ENCODE peak calls at places on chromosomes 5 and 9, in eight cellular contexts. One of them, this sample, is unnamed.

GRCh38 chr9:27338527-27338903 is 41.6 kb upstream of the EQTN start:
- DNase-seq in A549: no peak
- DNase-seq in left ventricle myocardium inferior: no peak
- DNase-seq in pancreas: no peak
- DNase-seq in right lobe of liver: no peak
- DNase-seq in prostate gland: no peak
- DNase-seq in SJSA1: peak; percentile 42
- DNase-seq in colonic mucosa: no peak
- DNase-seq in this sample: no peak

GRCh38 chr9:89882876-89883275 is 278.1 kb downstream of the GADD45G start:
- DNase-seq in prostate gland: no peak
- DNase-seq in A549: no peak
- DNase-seq in left ventricle myocardium inferior: no peak
- DNase-seq in pancreas: no peak
- DNase-seq in colonic mucosa: no peak
- DNase-seq in SJSA1: no peak
- DNase-seq in right lobe of liver: no peak
- DNase-seq in this sample: no peak

GRCh38 chr9:135986605-135987004 is 25.4 kb upstream of the UBAC1 start:
- DNase-seq in colonic mucosa: no peak
- DNase-seq in SJSA1: no peak
- DNase-seq in prostate gland: no peak
- DNase-seq in left ventricle myocardium inferior: no peak
- DNase-seq in A549: no peak
- DNase-seq in right lobe of liver: no peak
- DNase-seq in pancreas: no peak
- DNase-seq in this sample: no peak

GRCh38 chr5:127337876-127338275 is 47.3 kb downstream of the MEGF10 start:
- DNase-seq in left ventricle myocardium inferior: no peak
- DNase-seq in right lobe of liver: no peak
- DNase-seq in colonic mucosa: no peak
- DNase-seq in SJSA1: no peak
- DNase-seq in prostate gland: no peak
- DNase-seq in A549: no peak
- DNase-seq in pancreas: no peak
- DNase-seq in this sample: no peak

GRCh38 chr5:54080833-54081232 is 229.5 kb downstream of the ARL15 start:
- DNase-seq in A549: no peak
- DNase-seq in right lobe of liver: no peak
- DNase-seq in pancreas: no peak
- DNase-seq in left ventricle myocardium inferior: no peak
- DNase-seq in prostate gland: no peak
- DNase-seq in SJSA1: no peak
- DNase-seq in colonic mucosa: no peak
- DNase-seq in this sample: no peak

GRCh38 chr5:162248107-162248713 is 180.6 kb downstream of the GABRG2 start:
- DNase-seq in SJSA1: no peak
- DNase-seq in colonic mucosa: no peak
- DNase-seq in A549: peak; percentile 10
- DNase-seq in left ventricle myocardium inferior: no peak
- DNase-seq in right lobe of liver: no peak
- DNase-seq in prostate gland: no peak
- DNase-seq in pancreas: no peak
- DNase-seq in this sample: no peak

GRCh38 chr5:78819707-78820106 is 165.4 kb downstream of the ARSB start:
- DNase-seq in pancreas: no peak
- DNase-seq in A549: no peak
- DNase-seq in left ventricle myocardium inferior: no peak
- DNase-seq in right lobe of liver: no peak
- DNase-seq in SJSA1: no peak
- DNase-seq in colonic mucosa: no peak
- DNase-seq in prostate gland: no peak
- DNase-seq in this sample: no peak

GRCh38 chr5:138601444-138601843 is 26.2 kb upstream of the HSPA9 start:
- DNase-seq in right lobe of liver: no peak
- DNase-seq in A549: peak; percentile 61
- DNase-seq in SJSA1: no peak
- DNase-seq in pancreas: peak; percentile 78
- DNase-seq in colonic mucosa: no peak
- DNase-seq in left ventricle myocardium inferior: no peak
- DNase-seq in prostate gland: no peak
- DNase-seq in this sample: peak; percentile 42

GRCh38 chr5:68740204-68740910 is 353.5 kb upstream of the SLC30A5 start:
- DNase-seq in SJSA1: no peak
- DNase-seq in colonic mucosa: no peak
- DNase-seq in pancreas: no peak
- DNase-seq in left ventricle myocardium inferior: no peak
- DNase-seq in right lobe of liver: no peak
- DNase-seq in A549: no peak
- DNase-seq in prostate gland: no peak
- DNase-seq in this sample: no peak

GRCh38 chr9:96605328-96605727 is 14.3 kb downstream of the CDC14B start:
- DNase-seq in prostate gland: no peak
- DNase-seq in colonic mucosa: no peak
- DNase-seq in A549: no peak
- DNase-seq in SJSA1: no peak
- DNase-seq in pancreas: no peak
- DNase-seq in right lobe of liver: no peak
- DNase-seq in left ventricle myocardium inferior: no peak
- DNase-seq in this sample: no peak

GRCh38 chr5:43066231-43066798 is 26.2 kb upstream of the ANXA2R start:
- DNase-seq in SJSA1: peak; percentile 78
- DNase-seq in prostate gland: peak; percentile 70
- DNase-seq in pancreas: peak; percentile 67
- DNase-seq in left ventricle myocardium inferior: peak; percentile 78
- DNase-seq in A549: peak; percentile 78
- DNase-seq in right lobe of liver: peak; percentile 88
- DNase-seq in colonic mucosa: peak; percentile 79
- DNase-seq in this sample: peak; percentile 72

GRCh38 chr9:89871871-89872331 is 267.1 kb downstream of the GADD45G start:
- DNase-seq in SJSA1: no peak
- DNase-seq in left ventricle myocardium inferior: peak; percentile 74
- DNase-seq in A549: no peak
- DNase-seq in pancreas: no peak
- DNase-seq in prostate gland: no peak
- DNase-seq in right lobe of liver: no peak
- DNase-seq in colonic mucosa: no peak
- DNase-seq in this sample: no peak

DNA sequence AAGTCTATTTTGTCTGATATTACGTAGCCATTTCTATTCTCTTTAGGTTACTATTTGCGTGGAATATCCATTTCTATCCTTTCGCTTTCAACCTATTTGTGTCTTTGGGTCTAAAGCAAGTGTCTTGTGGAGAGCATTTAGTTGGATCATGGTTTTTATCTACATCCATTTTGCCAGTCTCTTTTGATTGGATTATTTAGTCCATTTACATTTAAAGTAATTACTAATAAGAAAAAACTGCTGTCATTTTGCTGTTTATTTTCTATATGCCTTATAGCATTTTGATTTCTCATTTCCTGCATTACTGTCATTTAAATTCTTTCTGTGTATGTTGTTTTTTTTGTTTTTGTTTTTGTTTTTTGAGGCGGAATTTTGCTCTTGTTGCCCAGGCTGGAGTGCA is 26.0 kb upstream of the UBQLN1 start:
- DNase-seq in SJSA1: no peak
- DNase-seq in pancreas: no peak
- DNase-seq in A549: no peak
- DNase-seq in colonic mucosa: no peak
- DNase-seq in right lobe of liver: no peak
- DNase-seq in prostate gland: no peak
- DNase-seq in left ventricle myocardium inferior: no peak
- DNase-seq in this sample: no peak
- H3K27ac ChIP-seq in SJSA1: no peak overlapping the region
- H3K27ac ChIP-seq in pancreas: no peak overlapping the region
- H3K27ac ChIP-seq in A549: no peak overlapping the region
- H3K27ac ChIP-seq in colonic mucosa: no peak overlapping the region
- H3K27ac ChIP-seq in right lobe of liver: no peak overlapping the region
- H3K27ac ChIP-seq in prostate gland: no peak overlapping the region
- H3K27ac ChIP-seq in left ventricle myocardium inferior: no peak overlapping the region
- H3K27ac ChIP-seq in this sample: no peak overlapping the region

GRCh38 chr9:94687451-94687850 is 39.0 kb upstream of the AOPEP start:
- DNase-seq in prostate gland: no peak
- DNase-seq in pancreas: no peak
- DNase-seq in colonic mucosa: no peak
- DNase-seq in SJSA1: no peak
- DNase-seq in right lobe of liver: no peak
- DNase-seq in left ventricle myocardium inferior: no peak
- DNase-seq in A549: no peak
- DNase-seq in this sample: no peak
- H3K27ac ChIP-seq in prostate gland: no peak overlapping the region
- H3K27ac ChIP-seq in pancreas: no peak overlapping the region
- H3K27ac ChIP-seq in colonic mucosa: no peak overlapping the region
- H3K27ac ChIP-seq in SJSA1: no peak overlapping the region
- H3K27ac ChIP-seq in right lobe of liver: no peak overlapping the region
- H3K27ac ChIP-seq in left ventricle myocardium inferior: no peak overlapping the region
- H3K27ac ChIP-seq in A549: peak overlapping the region; percentile 15
- H3K27ac ChIP-seq in this sample: no peak overlapping the region

GRCh38 chr5:142845402-142845901 is 75.3 kb downstream of the ARHGAP26 start:
- DNase-seq in prostate gland: no peak
- DNase-seq in A549: no peak
- DNase-seq in right lobe of liver: no peak
- DNase-seq in left ventricle myocardium inferior: peak; percentile 59
- DNase-seq in pancreas: no peak
- DNase-seq in SJSA1: peak; percentile 83
- DNase-seq in colonic mucosa: peak; percentile 54
- DNase-seq in this sample: no peak
- H3K27ac ChIP-seq in prostate gland: no peak overlapping the region
- H3K27ac ChIP-seq in A549: peak overlapping the region; percentile 57
- H3K27ac ChIP-seq in right lobe of liver: peak overlapping the region; percentile 30
- H3K27ac ChIP-seq in left ventricle myocardium inferior: peak overlapping the region; percentile 84
- H3K27ac ChIP-seq in pancreas: peak overlapping the region; percentile 73
- H3K27ac ChIP-seq in SJSA1: peak overlapping the region; percentile 78
- H3K27ac ChIP-seq in colonic mucosa: peak overlapping the region; percentile 73
- H3K27ac ChIP-seq in this sample: peak overlapping the region; percentile 80

GRCh38 chr5:72383280-72384205 is 63.4 kb downstream of the PTCD2 start:
- DNase-seq in prostate gland: no peak
- DNase-seq in right lobe of liver: no peak
- DNase-seq in colonic mucosa: no peak
- DNase-seq in SJSA1: no peak
- DNase-seq in pancreas: no peak
- DNase-seq in left ventricle myocardium inferior: no peak
- DNase-seq in A549: peak; percentile 59
- DNase-seq in this sample: no peak
- H3K27ac ChIP-seq in prostate gland: no peak overlapping the region
- H3K27ac ChIP-seq in right lobe of liver: no peak overlapping the region
- H3K27ac ChIP-seq in colonic mucosa: no peak overlapping the region
- H3K27ac ChIP-seq in SJSA1: no peak overlapping the region
- H3K27ac ChIP-seq in pancreas: no peak overlapping the region
- H3K27ac ChIP-seq in left ventricle myocardium inferior: peak overlapping the region; percentile 52
- H3K27ac ChIP-seq in A549: peak overlapping the region; percentile 54
- H3K27ac ChIP-seq in this sample: no peak overlapping the region

GRCh38 chr5:1345876-1346626 is 1.2 kb upstream of the CLPTM1L start:
- DNase-seq in prostate gland: no peak
- DNase-seq in pancreas: no peak
- DNase-seq in colonic mucosa: no peak
- DNase-seq in left ventricle myocardium inferior: no peak
- DNase-seq in right lobe of liver: no peak
- DNase-seq in A549: no peak
- DNase-seq in SJSA1: no peak
- DNase-seq in this sample: no peak

GRCh38 chr5:1344975-1345838 is at the start of gene CLPTM1L:
- DNase-seq in SJSA1: peak; percentile 88
- DNase-seq in A549: peak; percentile 86
- DNase-seq in prostate gland: peak; percentile 81
- DNase-seq in left ventricle myocardium inferior: peak; percentile 90
- DNase-seq in right lobe of liver: peak; percentile 86
- DNase-seq in pancreas: peak; percentile 87
- DNase-seq in colonic mucosa: peak; percentile 86
- DNase-seq in this sample: peak; percentile 79

GRCh38 chr5:1348986-1349245 is 4.0 kb upstream of the CLPTM1L start:
- DNase-seq in A549: no peak
- DNase-seq in colonic mucosa: no peak
- DNase-seq in left ventricle myocardium inferior: no peak
- DNase-seq in right lobe of liver: no peak
- DNase-seq in pancreas: no peak
- DNase-seq in prostate gland: no peak
- DNase-seq in SJSA1: no peak
- DNase-seq in this sample: no peak

GRCh38 chr5:1347571-1347970 is 2.7 kb upstream of the CLPTM1L start:
- DNase-seq in left ventricle myocardium inferior: no peak
- DNase-seq in SJSA1: no peak
- DNase-seq in right lobe of liver: no peak
- DNase-seq in A549: no peak
- DNase-seq in colonic mucosa: no peak
- DNase-seq in pancreas: no peak
- DNase-seq in prostate gland: no peak
- DNase-seq in this sample: no peak

GRCh38 chr5:1346627-1347440 is 1.9 kb upstream of the CLPTM1L start:
- DNase-seq in A549: no peak
- DNase-seq in SJSA1: no peak
- DNase-seq in prostate gland: no peak
- DNase-seq in colonic mucosa: no peak
- DNase-seq in pancreas: no peak
- DNase-seq in right lobe of liver: no peak
- DNase-seq in left ventricle myocardium inferior: no peak
- DNase-seq in this sample: no peak
- H3K27ac ChIP-seq in A549: no peak overlapping the region
- H3K27ac ChIP-seq in SJSA1: no peak overlapping the region
- H3K27ac ChIP-seq in prostate gland: no peak overlapping the region
- H3K27ac ChIP-seq in colonic mucosa: no peak overlapping the region
- H3K27ac ChIP-seq in pancreas: no peak overlapping the region
- H3K27ac ChIP-seq in right lobe of liver: no peak overlapping the region
- H3K27ac ChIP-seq in left ventricle myocardium inferior: no peak overlapping the region
- H3K27ac ChIP-seq in this sample: no peak overlapping the region

GRCh38 chr9:131837836-131838235 is 98.0 kb upstream of the RAPGEF1 start:
- DNase-seq in right lobe of liver: no peak
- DNase-seq in SJSA1: no peak
- DNase-seq in colonic mucosa: no peak
- DNase-seq in left ventricle myocardium inferior: no peak
- DNase-seq in A549: no peak
- DNase-seq in prostate gland: no peak
- DNase-seq in pancreas: no peak
- DNase-seq in this sample: no peak

GRCh38 chr9:131840220-131840619 is 100.3 kb upstream of the RAPGEF1 start:
- DNase-seq in prostate gland: no peak
- DNase-seq in pancreas: no peak
- DNase-seq in A549: no peak
- DNase-seq in right lobe of liver: no peak
- DNase-seq in left ventricle myocardium inferior: no peak
- DNase-seq in colonic mucosa: no peak
- DNase-seq in SJSA1: no peak
- DNase-seq in this sample: no peak

GRCh38 chr9:131838581-131839280 is 98.9 kb upstream of the RAPGEF1 start:
- DNase-seq in SJSA1: no peak
- DNase-seq in colonic mucosa: no peak
- DNase-seq in pancreas: no peak
- DNase-seq in right lobe of liver: no peak
- DNase-seq in left ventricle myocardium inferior: no peak
- DNase-seq in prostate gland: no peak
- DNase-seq in A549: no peak
- DNase-seq in this sample: no peak

GRCh38 chr9:131840751-131841702 is 101.2 kb upstream of the RAPGEF1 start:
- DNase-seq in colonic mucosa: no peak
- DNase-seq in A549: no peak
- DNase-seq in prostate gland: no peak
- DNase-seq in pancreas: no peak
- DNase-seq in SJSA1: no peak
- DNase-seq in right lobe of liver: no peak
- DNase-seq in left ventricle myocardium inferior: no peak
- DNase-seq in this sample: no peak

GRCh38 chr9:131839281-131840084 is 99.6 kb upstream of the RAPGEF1 start:
- DNase-seq in prostate gland: no peak
- DNase-seq in SJSA1: peak; percentile 25
- DNase-seq in left ventricle myocardium inferior: no peak
- DNase-seq in A549: no peak
- DNase-seq in pancreas: no peak
- DNase-seq in right lobe of liver: no peak
- DNase-seq in colonic mucosa: no peak
- DNase-seq in this sample: no peak
- H3K27ac ChIP-seq in prostate gland: no peak overlapping the region
- H3K27ac ChIP-seq in SJSA1: no peak overlapping the region
- H3K27ac ChIP-seq in left ventricle myocardium inferior: peak overlapping the region; percentile 22
- H3K27ac ChIP-seq in A549: no peak overlapping the region
- H3K27ac ChIP-seq in pancreas: no peak overlapping the region
- H3K27ac ChIP-seq in right lobe of liver: no peak overlapping the region
- H3K27ac ChIP-seq in colonic mucosa: no peak overlapping the region
- H3K27ac ChIP-seq in this sample: no peak overlapping the region

This sample was measured in lung.